ENCODE peak calls at places on chromosomes 12 and 14, in seven cellular contexts. U, B, A, O, C, L and M are unnamed samples.

GRCh38 chr12:96719671-96720362 is 187.2 kb upstream of the NEDD1 start:
- DNase-seq in L (peak), B (peak), A (no peak), O (peak), C (no peak), U (peak), M (no peak)

GRCh38 chr12:52371716-52372115 is 4.4 kb upstream of the KRT85 start:
- DNase-seq in L (no peak), A (peak), O (no peak), C (no peak), U (no peak), B (no peak), M (no peak)

GRCh38 chr12:48988030-48988649 is 10.0 kb downstream of the WNT1 start:
- DNase-seq in C (no peak), L (peak), U (no peak), A (no peak), O (peak), B (peak), M (peak)

GRCh38 chr12:63206908-63207307 is 55.9 kb upstream of the AVPR1A start:
- DNase-seq in O (peak), L (no peak), C (no peak), A (no peak), U (peak), B (peak), M (no peak)

GRCh38 chr12:106769546-106769945 is 4.9 kb upstream of the RIC8B start:
- DNase-seq in O (peak), C (no peak), U (no peak), L (no peak), A (no peak), B (no peak), M (no peak)

GRCh38 chr14:49858383-49858782 is 5.8 kb upstream of the NEMF start:
- DNase-seq in U (no peak), O (no peak), A (no peak), C (no peak), B (no peak), L (no peak), M (no peak)

GRCh38 chr12:67766370-67766769 is 117.8 kb downstream of the DYRK2 start:
- DNase-seq in B (peak), C (no peak), A (no peak), L (no peak), U (peak), O (peak), M (no peak)

GRCh38 chr12:119180380-119181040 is 1.8 kb downstream of the HSPB8 start:
- DNase-seq in A (peak), O (peak), B (peak), L (no peak), C (no peak), U (no peak), M (peak)

GRCh38 chr12:121776190-121777098 is 17.0 kb downstream of the RHOF start:
- DNase-seq in L (peak), A (peak), B (peak), C (peak), O (peak), U (peak), M (peak)

GRCh38 chr12:10033783-10034381 is 3.4 kb downstream of the CLEC9A start:
- DNase-seq in C (no peak), U (peak), B (peak), A (no peak), O (peak), L (no peak), M (no peak)

GRCh38 chr12:48978291-48978740 is at the start of gene WNT1:
- DNase-seq in O (peak), B (no peak), U (no peak), C (no peak), L (no peak), A (no peak), M (no peak)

GRCh38 chr12:15130521-15130920 is 90.7 kb downstream of the RERG start:
- DNase-seq in C (no peak), L (no peak), O (no peak), A (no peak), B (no peak), U (no peak), M (no peak)

GRCh38 chr12:561116-561705 is 101.5 kb downstream of the B4GALNT3 start:
- DNase-seq in B (no peak), L (no peak), O (no peak), U (no peak), C (no peak), A (no peak), M (no peak)

GRCh38 chr12:1662761-1663439 is 28.0 kb upstream of the ADIPOR2 start:
- DNase-seq in B (no peak), L (no peak), C (no peak), U (no peak), O (peak), A (peak), M (no peak)

GRCh38 chr12:65022960-65023359 is 98.1 kb downstream of the WIF1 start:
- DNase-seq in U (no peak), C (no peak), L (no peak), B (no peak), O (no peak), A (no peak), M (no peak)

GRCh38 chr14:96090441-96091148 is 51.4 kb downstream of the C14orf132 start:
- DNase-seq in O (peak), L (no peak), A (peak), C (no peak), B (peak), U (no peak), M (peak)

GRCh38 chr12:100031821-100032220 is 47.1 kb upstream of the ANKS1B start:
- DNase-seq in L (no peak), B (no peak), A (no peak), O (peak), U (no peak), C (no peak), M (no peak)

GRCh38 chr14:92794547-92794941 is 439 bp downstream of the GOLGA5 start:
- DNase-seq in L (peak), A (no peak), U (peak), C (no peak), O (peak), B (peak), M (no peak)

GRCh38 chr14:81323621-81324400 is 76.3 kb downstream of the STON2 start:
- DNase-seq in L (no peak), C (no peak), A (no peak), B (peak), O (no peak), U (no peak), M (no peak)

GRCh38 chr12:47067176-47067575 is 12.2 kb upstream of the PCED1B start:
- DNase-seq in U (no peak), L (no peak), A (no peak), C (no peak), B (no peak), O (no peak), M (no peak)

GRCh38 chr12:70305794-70306193 is 60.3 kb upstream of the KCNMB4 start:
- DNase-seq in C (no peak), L (no peak), O (peak), B (no peak), A (no peak), U (peak), M (no peak)

GRCh38 chr12:94561943-94562411 is 88.4 kb downstream of the TMCC3 start:
- DNase-seq in C (no peak), A (no peak), U (no peak), L (peak), B (peak), O (no peak), M (no peak)

GRCh38 chr14:31944256-31945073 is 132.6 kb upstream of the ARHGAP5 start:
- DNase-seq in O (no peak), A (no peak), C (no peak), B (no peak), L (no peak), U (no peak), M (no peak)